ENCODE peak calls at places on chromosomes 1 and 21, in nine cellular contexts. One of them, this sample, is unnamed. For H3K9me2, the result is how much of the 10 kb centered on the place peaks cover.

GRCh38 chr1:187714501-187714900 is 885.8 kb downstream of the PLA2G4A start:
- DNase-seq in OCI-LY7: no peak
- DNase-seq in hepatocyte: no peak
- DNase-seq in Karpas-422: no peak
- DNase-seq in HCT116: no peak
- DNase-seq in MM.1S: no peak
- DNase-seq in GM23338: no peak
- DNase-seq in PC-9: no peak
- DNase-seq in SK-N-SH: no peak
- DNase-seq in this sample: no peak

GRCh38 chr21:28402616-28402989 is 590.1 kb downstream of the LTN1 start:
- DNase-seq in OCI-LY7: no peak
- DNase-seq in hepatocyte: no peak
- DNase-seq in Karpas-422: no peak
- DNase-seq in HCT116: no peak
- DNase-seq in MM.1S: no peak
- DNase-seq in GM23338: no peak
- DNase-seq in PC-9: no peak
- DNase-seq in SK-N-SH: no peak
- DNase-seq in this sample: peak

GRCh38 chr1:229759037-229759435 is 133.0 kb downstream of the URB2 start:
- DNase-seq in OCI-LY7: no peak
- DNase-seq in hepatocyte: no peak
- DNase-seq in Karpas-422: no peak
- DNase-seq in HCT116: no peak
- DNase-seq in MM.1S: no peak
- DNase-seq in GM23338: no peak
- DNase-seq in PC-9: no peak
- DNase-seq in SK-N-SH: no peak
- DNase-seq in this sample: peak

GRCh38 chr1:243482237-243483022 is 226.6 kb downstream of the SDCCAG8 start:
- DNase-seq in OCI-LY7: no peak
- DNase-seq in hepatocyte: peak
- DNase-seq in Karpas-422: no peak
- DNase-seq in HCT116: no peak
- DNase-seq in MM.1S: no peak
- DNase-seq in GM23338: peak
- DNase-seq in PC-9: no peak
- DNase-seq in SK-N-SH: peak
- DNase-seq in this sample: peak

GRCh38 chr1:91731815-91732214 is 154.1 kb downstream of the TGFBR3 start:
- DNase-seq in OCI-LY7: no peak
- DNase-seq in hepatocyte: no peak
- DNase-seq in Karpas-422: no peak
- DNase-seq in HCT116: no peak
- DNase-seq in MM.1S: peak
- DNase-seq in GM23338: no peak
- DNase-seq in PC-9: peak
- DNase-seq in SK-N-SH: no peak
- DNase-seq in this sample: peak

GRCh38 chr21:32807717-32808380 is 36.3 kb upstream of the PAXBP1 start:
- DNase-seq in OCI-LY7: no peak
- DNase-seq in hepatocyte: no peak
- DNase-seq in Karpas-422: no peak
- DNase-seq in HCT116: no peak
- DNase-seq in MM.1S: no peak
- DNase-seq in GM23338: no peak
- DNase-seq in PC-9: no peak
- DNase-seq in SK-N-SH: no peak
- DNase-seq in this sample: peak

GRCh38 chr1:175839678-175840669 is 96.6 kb upstream of the TNR start:
- DNase-seq in OCI-LY7: no peak
- DNase-seq in hepatocyte: peak
- DNase-seq in Karpas-422: no peak
- DNase-seq in HCT116: no peak
- DNase-seq in MM.1S: no peak
- DNase-seq in GM23338: no peak
- DNase-seq in PC-9: peak
- DNase-seq in SK-N-SH: peak
- DNase-seq in this sample: no peak

GRCh38 chr1:207748737-207749528 is 2.9 kb upstream of the CD46 start:
- DNase-seq in OCI-LY7: peak
- DNase-seq in hepatocyte: no peak
- DNase-seq in Karpas-422: peak
- DNase-seq in HCT116: peak
- DNase-seq in MM.1S: peak
- DNase-seq in GM23338: no peak
- DNase-seq in PC-9: peak
- DNase-seq in SK-N-SH: no peak
- DNase-seq in this sample: no peak

GRCh38 chr1:111576547-111576946 is 43.0 kb upstream of the RAP1A start:
- DNase-seq in OCI-LY7: no peak
- DNase-seq in hepatocyte: peak
- DNase-seq in Karpas-422: no peak
- DNase-seq in HCT116: no peak
- DNase-seq in MM.1S: no peak
- DNase-seq in GM23338: no peak
- DNase-seq in PC-9: no peak
- DNase-seq in SK-N-SH: no peak
- DNase-seq in this sample: no peak

GRCh38 chr1:15089244-15089992 is 64.1 kb upstream of the TMEM51 start:
- DNase-seq in OCI-LY7: peak
- DNase-seq in hepatocyte: peak
- DNase-seq in Karpas-422: peak
- DNase-seq in HCT116: no peak
- DNase-seq in MM.1S: no peak
- DNase-seq in GM23338: no peak
- DNase-seq in PC-9: peak
- DNase-seq in SK-N-SH: no peak
- DNase-seq in this sample: no peak

GRCh38 chr1:212089560-212090163 is 54.1 kb downstream of the DTL start:
- DNase-seq in OCI-LY7: peak
- DNase-seq in hepatocyte: no peak
- DNase-seq in Karpas-422: no peak
- DNase-seq in HCT116: no peak
- DNase-seq in MM.1S: no peak
- DNase-seq in GM23338: no peak
- DNase-seq in PC-9: no peak
- DNase-seq in SK-N-SH: no peak
- DNase-seq in this sample: no peak

GRCh38 chr1:22662318-22662717 is 9.3 kb downstream of the C1QB start:
- DNase-seq in OCI-LY7: peak
- DNase-seq in hepatocyte: no peak
- DNase-seq in Karpas-422: peak
- DNase-seq in HCT116: peak
- DNase-seq in MM.1S: no peak
- DNase-seq in GM23338: peak
- DNase-seq in PC-9: no peak
- DNase-seq in SK-N-SH: peak
- DNase-seq in this sample: no peak

GRCh38 chr1:163054056-163054706 is 15.0 kb upstream of the RGS4 start:
- DNase-seq in OCI-LY7: no peak
- DNase-seq in hepatocyte: no peak
- DNase-seq in Karpas-422: no peak
- DNase-seq in HCT116: no peak
- DNase-seq in MM.1S: no peak
- DNase-seq in GM23338: no peak
- DNase-seq in PC-9: no peak
- DNase-seq in SK-N-SH: no peak
- DNase-seq in this sample: no peak

GRCh38 chr1:236345728-236346127 is 48.4 kb upstream of the EDARADD start:
- DNase-seq in OCI-LY7: peak
- DNase-seq in hepatocyte: no peak
- DNase-seq in Karpas-422: peak
- DNase-seq in HCT116: no peak
- DNase-seq in MM.1S: no peak
- DNase-seq in GM23338: peak
- DNase-seq in PC-9: no peak
- DNase-seq in SK-N-SH: peak
- DNase-seq in this sample: peak

GRCh38 chr1:163071381-163072255 is 2.5 kb downstream of the RGS4 start:
- DNase-seq in OCI-LY7: peak
- DNase-seq in hepatocyte: peak
- DNase-seq in Karpas-422: peak
- DNase-seq in HCT116: peak
- DNase-seq in MM.1S: peak
- DNase-seq in GM23338: peak
- DNase-seq in PC-9: peak
- DNase-seq in SK-N-SH: peak
- DNase-seq in this sample: peak

GRCh38 chr1:182877842-182878241 is 38.7 kb downstream of the DHX9 start:
- DNase-seq in OCI-LY7: no peak
- DNase-seq in hepatocyte: no peak
- DNase-seq in Karpas-422: no peak
- DNase-seq in HCT116: no peak
- DNase-seq in MM.1S: no peak
- DNase-seq in GM23338: no peak
- DNase-seq in PC-9: no peak
- DNase-seq in SK-N-SH: no peak
- DNase-seq in this sample: no peak

GRCh38 chr1:147565189-147565980 is 24.1 kb downstream of the BCL9 start:
- DNase-seq in OCI-LY7: no peak
- DNase-seq in hepatocyte: no peak
- DNase-seq in Karpas-422: no peak
- DNase-seq in HCT116: no peak
- DNase-seq in MM.1S: no peak
- DNase-seq in GM23338: no peak
- DNase-seq in PC-9: no peak
- DNase-seq in SK-N-SH: no peak
- DNase-seq in this sample: peak

GRCh38 chr21:45080639-45081414 is 6.4 kb downstream of the ADARB1 start:
- DNase-seq in OCI-LY7: no peak
- DNase-seq in hepatocyte: peak
- DNase-seq in Karpas-422: no peak
- DNase-seq in HCT116: no peak
- DNase-seq in MM.1S: no peak
- DNase-seq in GM23338: no peak
- DNase-seq in PC-9: no peak
- DNase-seq in SK-N-SH: no peak
- DNase-seq in this sample: peak

GRCh38 chr1:244952940-244953339 is 88.6 kb upstream of the HNRNPU start:
- DNase-seq in OCI-LY7: no peak
- DNase-seq in hepatocyte: peak
- DNase-seq in Karpas-422: no peak
- DNase-seq in HCT116: no peak
- DNase-seq in MM.1S: no peak
- DNase-seq in GM23338: no peak
- DNase-seq in PC-9: no peak
- DNase-seq in SK-N-SH: no peak
- DNase-seq in this sample: no peak

DNA sequence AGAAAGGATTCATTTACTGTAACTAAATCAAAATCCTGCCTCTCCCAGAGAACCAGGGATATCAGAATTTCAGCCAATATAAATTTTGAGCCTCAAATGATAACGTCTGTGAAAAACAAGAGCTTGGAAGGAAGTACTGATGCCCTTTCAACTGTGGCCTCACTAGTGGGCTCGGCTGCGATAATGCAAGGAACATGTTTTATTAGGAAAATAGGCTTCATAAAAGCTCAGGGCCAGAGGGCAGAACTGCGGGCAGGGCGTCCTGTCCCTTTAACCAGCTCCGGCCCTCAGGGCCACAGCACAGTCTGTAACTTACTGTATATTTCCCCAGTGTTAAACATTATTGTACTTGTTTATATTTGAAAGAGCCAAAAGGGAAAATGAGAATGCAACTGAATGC is 122.0 kb downstream of the PEX14 start:
- DNase-seq in OCI-LY7: no peak
- DNase-seq in hepatocyte: no peak
- DNase-seq in Karpas-422: no peak
- DNase-seq in HCT116: no peak
- DNase-seq in MM.1S: no peak
- DNase-seq in GM23338: no peak
- DNase-seq in PC-9: no peak
- DNase-seq in SK-N-SH: no peak
- DNase-seq in this sample: no peak
- H3K9me2 ChIP-seq in OCI-LY7: under half
- H3K9me2 ChIP-seq in hepatocyte: under half
- H3K9me2 ChIP-seq in Karpas-422: under half
- H3K9me2 ChIP-seq in HCT116: under half
- H3K9me2 ChIP-seq in MM.1S: under half
- H3K9me2 ChIP-seq in GM23338: under half
- H3K9me2 ChIP-seq in PC-9: under half
- H3K9me2 ChIP-seq in SK-N-SH: under half
- H3K9me2 ChIP-seq in this sample: under half

GRCh38 chr21:29691616-29692491 is 247.9 kb downstream of the GRIK1 start:
- DNase-seq in OCI-LY7: no peak
- DNase-seq in hepatocyte: no peak
- DNase-seq in Karpas-422: no peak
- DNase-seq in HCT116: no peak
- DNase-seq in MM.1S: no peak
- DNase-seq in GM23338: no peak
- DNase-seq in PC-9: no peak
- DNase-seq in SK-N-SH: no peak
- DNase-seq in this sample: no peak
- H3K9me2 ChIP-seq in OCI-LY7: under half
- H3K9me2 ChIP-seq in hepatocyte: under half
- H3K9me2 ChIP-seq in Karpas-422: under half
- H3K9me2 ChIP-seq in HCT116: under half
- H3K9me2 ChIP-seq in MM.1S: under half
- H3K9me2 ChIP-seq in GM23338: under half
- H3K9me2 ChIP-seq in PC-9: under half
- H3K9me2 ChIP-seq in SK-N-SH: under half
- H3K9me2 ChIP-seq in this sample: under half

DNA sequence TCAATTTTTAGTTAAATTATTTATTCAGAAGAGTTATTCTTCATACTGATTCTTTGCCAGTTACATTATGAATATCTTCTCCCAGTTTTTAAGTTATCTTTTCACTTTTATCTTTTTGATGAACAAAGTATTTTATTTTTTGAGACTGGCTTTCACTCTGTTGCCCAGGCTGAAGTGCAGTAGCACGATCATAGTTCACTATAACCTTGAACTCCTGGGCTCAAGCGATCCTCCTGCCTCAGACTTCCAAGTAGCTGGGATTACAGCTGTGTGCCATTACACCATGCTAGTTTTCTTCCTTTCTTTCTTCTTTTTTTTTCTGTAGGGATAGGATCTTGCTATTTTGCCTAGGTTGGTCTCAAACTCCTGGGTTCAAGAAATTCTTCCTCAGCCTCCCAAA is 3.5 kb downstream of the GORAB start:
- DNase-seq in OCI-LY7: no peak
- DNase-seq in hepatocyte: no peak
- DNase-seq in Karpas-422: no peak
- DNase-seq in HCT116: no peak
- DNase-seq in MM.1S: no peak
- DNase-seq in GM23338: no peak
- DNase-seq in PC-9: no peak
- DNase-seq in SK-N-SH: no peak
- DNase-seq in this sample: no peak
- H3K9me2 ChIP-seq in OCI-LY7: under half
- H3K9me2 ChIP-seq in hepatocyte: under half
- H3K9me2 ChIP-seq in Karpas-422: under half
- H3K9me2 ChIP-seq in HCT116: under half
- H3K9me2 ChIP-seq in MM.1S: under half
- H3K9me2 ChIP-seq in GM23338: under half
- H3K9me2 ChIP-seq in PC-9: under half
- H3K9me2 ChIP-seq in SK-N-SH: under half
- H3K9me2 ChIP-seq in this sample: under half

DNA sequence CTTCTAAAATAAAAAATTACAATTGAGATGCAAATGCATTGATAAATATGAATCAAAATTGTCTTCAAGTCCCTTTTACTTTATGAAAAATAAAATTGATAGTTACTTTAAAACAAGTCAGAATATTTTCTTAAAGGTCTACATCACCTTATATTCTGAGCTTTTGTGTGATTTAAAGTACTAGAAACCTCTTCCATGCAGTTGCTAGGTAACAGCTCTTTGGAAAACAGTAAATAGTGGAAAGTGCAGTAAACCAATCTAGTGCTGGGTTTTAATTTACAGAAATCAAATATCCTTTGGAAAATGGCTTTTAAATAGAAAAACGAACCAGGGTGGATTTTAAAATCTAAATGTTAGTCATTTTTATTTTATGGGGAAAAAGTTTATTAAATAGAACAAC is 227.9 kb downstream of the KCNT2 start:
- DNase-seq in OCI-LY7: no peak
- DNase-seq in hepatocyte: peak
- DNase-seq in Karpas-422: no peak
- DNase-seq in HCT116: no peak
- DNase-seq in MM.1S: no peak
- DNase-seq in GM23338: peak
- DNase-seq in PC-9: no peak
- DNase-seq in SK-N-SH: no peak
- DNase-seq in this sample: peak
- H3K9me2 ChIP-seq in OCI-LY7: under half
- H3K9me2 ChIP-seq in hepatocyte: under half
- H3K9me2 ChIP-seq in Karpas-422: under half
- H3K9me2 ChIP-seq in HCT116: under half
- H3K9me2 ChIP-seq in MM.1S: under half
- H3K9me2 ChIP-seq in GM23338: under half
- H3K9me2 ChIP-seq in PC-9: under half
- H3K9me2 ChIP-seq in SK-N-SH: under half
- H3K9me2 ChIP-seq in this sample: under half